ENCODE peak calls at places on chromosomes 16 and 17, in five cellular contexts. U is stomach, B is ovary, G is transverse colon, F is H1. W is an unnamed sample. For H3K36me3, the result is how much of the 10 kb centered on the place peaks cover.

GRCh38 chr16:58589311-58589890 is 40.2 kb downstream of the CNOT1 start:
- DNase-seq in U (no peak), B (no peak), G (no peak), F (no peak), W (no peak)

GRCh38 chr17:7483238-7484066 is 714 bp upstream of the POLR2A start:
- DNase-seq in U (peak), B (peak), G (peak), F (peak), W (peak)

GRCh38 chr17:8875416-8875815 is 7.9 kb upstream of the PIK3R6 start:
- DNase-seq in U (no peak), B (no peak), G (no peak), F (no peak), W (no peak)

GRCh38 chr17:40675905-40676304 is 10.9 kb upstream of the KRT222 start:
- DNase-seq in U (no peak), B (no peak), G (no peak), F (no peak), W (no peak)

GRCh38 chr17:12391468-12391867 is 274.2 kb upstream of the MYOCD start:
- DNase-seq in U (no peak), B (no peak), G (no peak), F (no peak), W (no peak)

GRCh38 chr16:25219070-25219737 is 2.5 kb downstream of the AQP8 start:
- DNase-seq in U (peak), B (no peak), G (no peak), F (no peak), W (no peak)

GRCh38 chr16:78763821-78764440 is 664.5 kb downstream of the WWOX start:
- DNase-seq in U (no peak), B (peak), G (no peak), F (no peak), W (no peak)

GRCh38 chr16:29664133-29664912 is 1.3 kb downstream of the SPN start:
- DNase-seq in U (no peak), B (no peak), G (peak), F (no peak), W (no peak)

GRCh38 chr16:65121870-65122723 is at the start of gene CDH11:
- DNase-seq in U (peak), B (peak), G (peak), F (peak), W (peak)

GRCh38 chr17:32654351-32654750 is 167.6 kb downstream of the CDK5R1 start:
- DNase-seq in U (no peak), B (no peak), G (no peak), F (no peak), W (no peak)

GRCh38 chr17:50708050-50709000 is 611 bp upstream of the ANKRD40 start:
- DNase-seq in U (no peak), B (no peak), G (no peak), F (no peak), W (no peak)

GRCh38 chr16:65745-66144 is 6.7 kb downstream of the RHBDF1 start:
- DNase-seq in U (peak), B (peak), G (peak), F (peak), W (peak)

GRCh38 chr17:76370261-76370993 is 14.0 kb upstream of the SPHK1 start:
- DNase-seq in U (peak), B (peak), G (peak), F (no peak), W (peak)

GRCh38 chr17:66647391-66647983 is 187.4 kb upstream of the CACNG5 start:
- DNase-seq in U (no peak), B (no peak), G (peak), F (no peak), W (no peak)

GRCh38 chr17:75878174-75878998 is at the start of gene TRIM47:
- DNase-seq in U (peak), B (peak), G (peak), F (peak), W (peak)

GRCh38 chr17:28743243-28744103 is at the start of gene TRAF4:
- DNase-seq in U (peak), B (peak), G (peak), F (peak), W (peak)

GRCh38 chr17:63022567-63022966 is 56.5 kb downstream of the TANC2 start:
- DNase-seq in U (no peak), B (no peak), G (no peak), F (no peak), W (no peak)

GRCh38 chr17:68576811-68577551 is 24.2 kb downstream of the FAM20A start:
- DNase-seq in U (no peak), B (peak), G (no peak), F (no peak), W (no peak)

GRCh38 chr17:50125420-50125997 is 4.5 kb downstream of the SAMD14 start:
- DNase-seq in U (no peak), B (no peak), G (no peak), F (no peak), W (no peak)

GRCh38 chr16:28062261-28063046 is 1.1 kb downstream of the GSG1L start:
- DNase-seq in U (no peak), B (no peak), G (no peak), F (no peak), W (no peak)

GRCh38 chr17:32826076-32826475 is 50.8 kb downstream of the MYO1D start:
- DNase-seq in U (no peak), B (no peak), G (no peak), F (no peak), W (no peak)

GRCh38 chr17:4175921-4176802 is 33.2 kb downstream of the CYB5D2 start:
- DNase-seq in U (no peak), B (no peak), G (no peak), F (no peak), W (no peak)

GRCh38 chr17:2347805-2348685 is 10.7 kb downstream of the SGSM2 start:
- DNase-seq in U (peak), B (peak), G (peak), F (peak), W (no peak)

GRCh38 chr17:59437766-59438165 is 106.3 kb downstream of the YPEL2 start:
- DNase-seq in U (no peak), B (no peak), G (no peak), F (no peak), W (no peak)

GRCh38 chr17:65048441-65048840 is 8.1 kb downstream of the GNA13 start:
- DNase-seq in U (no peak), B (no peak), G (no peak), F (no peak), W (no peak)

GRCh38 chr16:68367034-68367433 is 56.2 kb downstream of the PRMT7 start:
- DNase-seq in U (peak), B (no peak), G (peak), F (peak), W (no peak)

GRCh38 chr17:33266116-33266515 is 27.0 kb downstream of the ASIC2 start:
- DNase-seq in U (no peak), B (no peak), G (no peak), F (no peak), W (no peak)

GRCh38 chr17:5501725-5502124 is 15.4 kb downstream of the MIS12 start:
- DNase-seq in U (no peak), B (no peak), G (no peak), F (no peak), W (no peak)

GRCh38 chr17:8623591-8623990 is 6.9 kb downstream of the MYH10 start:
- DNase-seq in U (no peak), B (no peak), G (no peak), F (no peak), W (no peak)

GRCh38 chr17:63191610-63192009 is 225.6 kb downstream of the TANC2 start:
- DNase-seq in U (no peak), B (no peak), G (peak), F (no peak), W (no peak)

GRCh38 chr16:4879049-4879448 is 31.8 kb downstream of the UBN1 start:
- DNase-seq in U (no peak), B (no peak), G (no peak), F (no peak), W (no peak)

GRCh38 chr16:67805718-67806427 is 487 bp downstream of the RANBP10 start:
- DNase-seq in U (no peak), B (peak), G (peak), F (no peak), W (no peak)

GRCh38 chr17:40301315-40301714 is 7.7 kb upstream of the RARA start:
- DNase-seq in U (peak), B (no peak), G (peak), F (no peak), W (no peak)

GRCh38 chr17:65474658-65475057 is 86.8 kb downstream of the AXIN2 start:
- DNase-seq in U (no peak), B (no peak), G (no peak), F (no peak), W (no peak)

GRCh38 chr17:73069164-73069774 is 23.2 kb downstream of the SLC39A11 start:
- DNase-seq in U (no peak), B (no peak), G (no peak), F (no peak), W (no peak)

GRCh38 chr17:54063639-54064038 is 240.9 kb downstream of the KIF2B start:
- DNase-seq in U (no peak), B (no peak), G (no peak), F (no peak), W (no peak)

GRCh38 chr16:54054237-54054780 is 232.3 kb downstream of the IRX3 start:
- DNase-seq in U (no peak), B (no peak), G (no peak), F (no peak), W (no peak)

GRCh38 chr16:54051821-54052220 is 234.8 kb downstream of the IRX3 start:
- DNase-seq in U (no peak), B (no peak), G (no peak), F (no peak), W (no peak)

GRCh38 chr16:54048994-54049929 is 237.3 kb downstream of the IRX3 start:
- DNase-seq in U (no peak), B (no peak), G (no peak), F (peak), W (no peak)

GRCh38 chr16:54052271-54052670 is 234.3 kb downstream of the IRX3 start:
- DNase-seq in U (no peak), B (no peak), G (no peak), F (no peak), W (no peak)

DNA sequence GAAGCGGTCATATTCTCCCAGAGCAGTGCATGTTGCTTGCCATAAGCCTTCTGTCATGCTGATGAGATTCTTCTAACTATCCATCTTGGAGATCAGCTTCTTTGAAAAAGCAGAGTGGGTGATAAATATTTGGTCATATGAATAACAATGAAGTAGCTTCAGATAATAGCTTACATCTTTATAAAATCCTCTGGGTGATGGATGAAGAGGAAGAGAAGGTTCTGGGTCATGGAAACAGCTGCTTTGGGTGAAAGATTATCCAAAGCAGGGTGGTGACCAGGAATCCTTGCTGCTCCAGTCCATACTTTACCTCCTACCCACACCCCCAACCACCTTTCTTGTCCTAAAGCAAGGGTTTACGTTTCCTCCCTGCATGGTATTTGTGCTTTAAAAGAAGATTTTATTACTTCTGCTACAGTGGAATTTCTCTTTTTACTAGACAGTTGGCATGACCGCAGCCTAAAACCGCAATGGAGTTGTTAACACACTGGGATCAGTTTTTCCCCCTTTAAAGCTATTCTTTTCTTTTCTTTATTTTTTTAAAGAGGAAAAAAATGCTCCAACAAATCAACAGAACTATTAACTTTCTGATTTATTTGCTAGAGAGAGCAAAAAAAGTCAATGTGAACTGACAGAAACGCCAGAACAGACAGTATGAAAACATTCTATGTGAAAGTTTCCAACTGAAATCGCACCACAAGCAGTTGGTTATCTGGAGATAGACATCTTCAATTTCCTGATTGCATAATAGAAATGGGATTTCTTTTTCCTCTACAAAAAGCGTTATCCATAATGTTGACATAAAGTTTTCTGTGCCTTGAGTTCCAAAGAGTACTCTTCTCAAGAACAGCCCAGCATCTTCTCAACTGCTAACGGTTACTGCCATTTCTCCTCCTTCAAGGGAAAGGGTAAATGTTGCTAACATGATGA is 236.0 kb downstream of the IRX3 start:
- DNase-seq in U (no peak), B (no peak), G (no peak), F (no peak), W (no peak)
- H3K36me3 ChIP-seq in U (under half), B (under half), G (under half), F (under half), W (under half)

GRCh38 chr16:31507929-31508705 is at the start of gene RUSF1:
- DNase-seq in U (peak), B (peak), G (peak), F (peak), W (peak)
- TF ChIP-seq POLR2A in U (no peak), B (peak), G (peak), F (peak), W (peak)

GRCh38 chr17:78366109-78366848 is 6.4 kb upstream of the SOCS3 start:
- DNase-seq in U (no peak), B (peak), G (no peak), F (no peak), W (no peak)
- TF ChIP-seq EP300 in U (no peak), B (no peak), G (no peak), F (no peak), W (peak)

DNA sequence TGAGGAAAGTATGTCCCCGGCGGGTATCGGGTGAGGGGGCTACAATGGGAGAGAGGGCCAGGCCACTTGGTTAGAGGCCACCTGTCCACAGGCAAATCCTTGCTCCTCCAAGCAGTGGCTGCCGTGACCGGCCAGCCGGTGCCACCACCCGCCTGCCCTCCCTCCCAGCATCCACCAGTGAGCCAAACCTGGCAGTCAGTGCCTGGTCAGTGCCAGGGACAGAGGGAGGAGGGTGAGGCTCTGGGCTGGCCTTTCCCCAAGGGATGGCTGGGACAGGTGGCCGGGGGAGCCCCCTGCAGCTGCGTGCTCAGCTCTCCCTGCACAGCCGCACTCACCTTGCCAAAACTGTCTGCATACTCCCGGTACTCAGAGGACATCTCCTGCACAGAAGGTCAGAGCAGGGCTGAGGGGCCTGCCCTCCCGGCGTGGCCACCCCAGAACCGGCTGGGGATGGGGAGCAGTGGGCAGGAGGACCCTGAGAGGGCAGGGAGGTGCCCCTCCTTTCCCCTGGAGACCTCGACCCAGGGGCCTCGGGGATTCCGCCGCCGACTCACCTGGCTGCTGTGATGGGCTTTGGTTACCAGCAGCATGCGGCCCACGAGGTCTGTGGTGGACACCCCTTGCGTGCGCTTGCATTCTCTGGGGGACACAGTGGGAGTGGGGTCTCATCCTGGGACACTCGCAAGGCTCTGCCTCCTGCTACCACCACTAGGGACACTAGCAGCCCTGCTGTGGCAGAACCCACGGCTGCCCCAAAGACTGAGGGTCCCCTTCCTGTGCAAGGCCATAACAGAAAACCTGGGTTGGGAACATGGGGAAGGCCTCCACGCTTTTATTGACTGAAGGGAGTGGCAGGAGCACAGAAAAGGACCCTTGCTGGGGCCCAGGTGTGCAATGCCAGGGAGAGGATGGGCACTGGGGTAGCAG is 3.7 kb downstream of the PCYT2 start:
- DNase-seq in U (no peak), B (no peak), G (no peak), F (no peak), W (no peak)
- H3K36me3 ChIP-seq in U (under half), B (under half), G (under half), F (under half), W (under half)

GRCh38 chr16:19417640-19418039 is at the start of gene TMC5:
- DNase-seq in U (peak), B (no peak), G (peak), F (no peak), W (no peak)
- TF ChIP-seq POLR2A in U (no peak), B (no peak), G (peak), F (no peak), W (no peak)

W was measured in tibial nerve.